ENCODE peak calls at places on chromosomes 13 and 19, in seven cellular contexts. One of them, this sample, is unnamed.

GRCh38 chr13:79480954-79481684 is at the start of gene NDFIP2:
- DNase-seq in NCI-H146: peak; percentile 98
- DNase-seq in GM19239: peak; percentile 27
- DNase-seq in T-cell: peak; percentile 69
- DNase-seq in H9: peak; percentile 84
- DNase-seq in stimulated activated CD4-positive, alpha-beta T cell treated with anti-CD3 and anti-CD28 coated beads, TNF-alpha, amount 100 ng/mL, for 48 hours: peak; percentile 80
- DNase-seq in activated CD4-positive, alpha-beta T cell treated with anti-CD3 and anti-CD28 coated beads for 1 hour: peak; percentile 76
- DNase-seq in this sample: peak; percentile 88

GRCh38 chr19:54160182-54160811 is 776 bp upstream of the LENG1 start:
- DNase-seq in NCI-H146: peak; percentile 56
- DNase-seq in GM19239: no peak
- DNase-seq in T-cell: no peak
- DNase-seq in H9: no peak
- DNase-seq in stimulated activated CD4-positive, alpha-beta T cell treated with anti-CD3 and anti-CD28 coated beads, TNF-alpha, amount 100 ng/mL, for 48 hours: no peak
- DNase-seq in activated CD4-positive, alpha-beta T cell treated with anti-CD3 and anti-CD28 coated beads for 1 hour: no peak
- DNase-seq in this sample: no peak

GRCh38 chr13:35764359-35765015 is 288.0 kb upstream of the MAB21L1 start:
- DNase-seq in NCI-H146: no peak
- DNase-seq in GM19239: no peak
- DNase-seq in T-cell: no peak
- DNase-seq in H9: no peak
- DNase-seq in stimulated activated CD4-positive, alpha-beta T cell treated with anti-CD3 and anti-CD28 coated beads, TNF-alpha, amount 100 ng/mL, for 48 hours: no peak
- DNase-seq in activated CD4-positive, alpha-beta T cell treated with anti-CD3 and anti-CD28 coated beads for 1 hour: no peak
- DNase-seq in this sample: no peak

GRCh38 chr13:50969691-50970090 is 60.1 kb downstream of the RNASEH2B start:
- DNase-seq in NCI-H146: peak; percentile 38
- DNase-seq in GM19239: no peak
- DNase-seq in T-cell: no peak
- DNase-seq in H9: peak; percentile 77
- DNase-seq in stimulated activated CD4-positive, alpha-beta T cell treated with anti-CD3 and anti-CD28 coated beads, TNF-alpha, amount 100 ng/mL, for 48 hours: no peak
- DNase-seq in activated CD4-positive, alpha-beta T cell treated with anti-CD3 and anti-CD28 coated beads for 1 hour: no peak
- DNase-seq in this sample: no peak

GRCh38 chr13:32669030-32669646 is 82.9 kb downstream of the PDS5B start:
- DNase-seq in NCI-H146: peak; percentile 63
- DNase-seq in GM19239: no peak
- DNase-seq in T-cell: no peak
- DNase-seq in H9: no peak
- DNase-seq in stimulated activated CD4-positive, alpha-beta T cell treated with anti-CD3 and anti-CD28 coated beads, TNF-alpha, amount 100 ng/mL, for 48 hours: no peak
- DNase-seq in activated CD4-positive, alpha-beta T cell treated with anti-CD3 and anti-CD28 coated beads for 1 hour: no peak
- DNase-seq in this sample: no peak

GRCh38 chr19:33610588-33610987 is 11.2 kb upstream of the CHST8 start:
- DNase-seq in NCI-H146: no peak
- DNase-seq in GM19239: no peak
- DNase-seq in T-cell: no peak
- DNase-seq in H9: no peak
- DNase-seq in stimulated activated CD4-positive, alpha-beta T cell treated with anti-CD3 and anti-CD28 coated beads, TNF-alpha, amount 100 ng/mL, for 48 hours: no peak
- DNase-seq in activated CD4-positive, alpha-beta T cell treated with anti-CD3 and anti-CD28 coated beads for 1 hour: no peak
- DNase-seq in this sample: no peak

GRCh38 chr19:13033244-13033643 is 38.0 kb downstream of the NFIX start:
- DNase-seq in NCI-H146: no peak
- DNase-seq in GM19239: no peak
- DNase-seq in T-cell: no peak
- DNase-seq in H9: no peak
- DNase-seq in stimulated activated CD4-positive, alpha-beta T cell treated with anti-CD3 and anti-CD28 coated beads, TNF-alpha, amount 100 ng/mL, for 48 hours: no peak
- DNase-seq in activated CD4-positive, alpha-beta T cell treated with anti-CD3 and anti-CD28 coated beads for 1 hour: no peak
- DNase-seq in this sample: no peak

GRCh38 chr13:110444226-110444653 is 117.3 kb downstream of the RAB20 start:
- DNase-seq in NCI-H146: no peak
- DNase-seq in GM19239: no peak
- DNase-seq in T-cell: no peak
- DNase-seq in H9: no peak
- DNase-seq in stimulated activated CD4-positive, alpha-beta T cell treated with anti-CD3 and anti-CD28 coated beads, TNF-alpha, amount 100 ng/mL, for 48 hours: no peak
- DNase-seq in activated CD4-positive, alpha-beta T cell treated with anti-CD3 and anti-CD28 coated beads for 1 hour: no peak
- DNase-seq in this sample: no peak

GRCh38 chr19:45507864-45508680 is 793 bp downstream of the VASP start:
- DNase-seq in NCI-H146: peak; percentile 83
- DNase-seq in GM19239: no peak
- DNase-seq in T-cell: no peak
- DNase-seq in H9: peak; percentile 88
- DNase-seq in stimulated activated CD4-positive, alpha-beta T cell treated with anti-CD3 and anti-CD28 coated beads, TNF-alpha, amount 100 ng/mL, for 48 hours: no peak
- DNase-seq in activated CD4-positive, alpha-beta T cell treated with anti-CD3 and anti-CD28 coated beads for 1 hour: peak; percentile 29
- DNase-seq in this sample: peak; percentile 66

GRCh38 chr13:105441406-105441805 is 1094.1 kb downstream of the EFNB2 start:
- DNase-seq in NCI-H146: no peak
- DNase-seq in GM19239: no peak
- DNase-seq in T-cell: no peak
- DNase-seq in H9: no peak
- DNase-seq in stimulated activated CD4-positive, alpha-beta T cell treated with anti-CD3 and anti-CD28 coated beads, TNF-alpha, amount 100 ng/mL, for 48 hours: no peak
- DNase-seq in activated CD4-positive, alpha-beta T cell treated with anti-CD3 and anti-CD28 coated beads for 1 hour: no peak
- DNase-seq in this sample: no peak

GRCh38 chr19:38841787-38842438 is 7.9 kb downstream of the HNRNPL start:
- DNase-seq in NCI-H146: no peak
- DNase-seq in GM19239: no peak
- DNase-seq in T-cell: peak; percentile 24
- DNase-seq in H9: no peak
- DNase-seq in stimulated activated CD4-positive, alpha-beta T cell treated with anti-CD3 and anti-CD28 coated beads, TNF-alpha, amount 100 ng/mL, for 48 hours: no peak
- DNase-seq in activated CD4-positive, alpha-beta T cell treated with anti-CD3 and anti-CD28 coated beads for 1 hour: peak; percentile 31
- DNase-seq in this sample: no peak

GRCh38 chr13:99626461-99627082 is 125.3 kb downstream of the TM9SF2 start:
- DNase-seq in NCI-H146: no peak
- DNase-seq in GM19239: no peak
- DNase-seq in T-cell: no peak
- DNase-seq in H9: no peak
- DNase-seq in stimulated activated CD4-positive, alpha-beta T cell treated with anti-CD3 and anti-CD28 coated beads, TNF-alpha, amount 100 ng/mL, for 48 hours: no peak
- DNase-seq in activated CD4-positive, alpha-beta T cell treated with anti-CD3 and anti-CD28 coated beads for 1 hour: no peak
- DNase-seq in this sample: no peak

GRCh38 chr13:57832187-57832586 is 200.6 kb downstream of the PCDH17 start:
- DNase-seq in NCI-H146: no peak
- DNase-seq in GM19239: no peak
- DNase-seq in T-cell: no peak
- DNase-seq in H9: no peak
- DNase-seq in stimulated activated CD4-positive, alpha-beta T cell treated with anti-CD3 and anti-CD28 coated beads, TNF-alpha, amount 100 ng/mL, for 48 hours: no peak
- DNase-seq in activated CD4-positive, alpha-beta T cell treated with anti-CD3 and anti-CD28 coated beads for 1 hour: no peak
- DNase-seq in this sample: no peak

GRCh38 chr19:49833594-49833993 is 15.5 kb downstream of the MED25 start:
- DNase-seq in NCI-H146: no peak
- DNase-seq in GM19239: no peak
- DNase-seq in T-cell: no peak
- DNase-seq in H9: no peak
- DNase-seq in stimulated activated CD4-positive, alpha-beta T cell treated with anti-CD3 and anti-CD28 coated beads, TNF-alpha, amount 100 ng/mL, for 48 hours: no peak
- DNase-seq in activated CD4-positive, alpha-beta T cell treated with anti-CD3 and anti-CD28 coated beads for 1 hour: no peak
- DNase-seq in this sample: no peak

GRCh38 chr13:110304256-110304655 is 2.7 kb downstream of the COL4A1 start:
- DNase-seq in NCI-H146: no peak
- DNase-seq in GM19239: no peak
- DNase-seq in T-cell: no peak
- DNase-seq in H9: peak; percentile 14
- DNase-seq in stimulated activated CD4-positive, alpha-beta T cell treated with anti-CD3 and anti-CD28 coated beads, TNF-alpha, amount 100 ng/mL, for 48 hours: no peak
- DNase-seq in activated CD4-positive, alpha-beta T cell treated with anti-CD3 and anti-CD28 coated beads for 1 hour: no peak
- DNase-seq in this sample: no peak

GRCh38 chr19:16736709-16737108 is 17.1 kb downstream of the NWD1 start:
- DNase-seq in NCI-H146: no peak
- DNase-seq in GM19239: no peak
- DNase-seq in T-cell: no peak
- DNase-seq in H9: no peak
- DNase-seq in stimulated activated CD4-positive, alpha-beta T cell treated with anti-CD3 and anti-CD28 coated beads, TNF-alpha, amount 100 ng/mL, for 48 hours: no peak
- DNase-seq in activated CD4-positive, alpha-beta T cell treated with anti-CD3 and anti-CD28 coated beads for 1 hour: no peak
- DNase-seq in this sample: no peak

GRCh38 chr13:44434441-44435141 is 61.0 kb downstream of the SERP2 start:
- DNase-seq in NCI-H146: no peak
- DNase-seq in GM19239: no peak
- DNase-seq in T-cell: no peak
- DNase-seq in H9: no peak
- DNase-seq in stimulated activated CD4-positive, alpha-beta T cell treated with anti-CD3 and anti-CD28 coated beads, TNF-alpha, amount 100 ng/mL, for 48 hours: no peak
- DNase-seq in activated CD4-positive, alpha-beta T cell treated with anti-CD3 and anti-CD28 coated beads for 1 hour: no peak
- DNase-seq in this sample: no peak

GRCh38 chr19:5234412-5234811 is 106.2 kb downstream of the PTPRS start:
- DNase-seq in NCI-H146: no peak
- DNase-seq in GM19239: no peak
- DNase-seq in T-cell: no peak
- DNase-seq in H9: no peak
- DNase-seq in stimulated activated CD4-positive, alpha-beta T cell treated with anti-CD3 and anti-CD28 coated beads, TNF-alpha, amount 100 ng/mL, for 48 hours: no peak
- DNase-seq in activated CD4-positive, alpha-beta T cell treated with anti-CD3 and anti-CD28 coated beads for 1 hour: no peak
- DNase-seq in this sample: no peak